ENCODE peak calls at places on chromosomes 7 and 10, in six cellular contexts. H, U, S, A, Q and V are unnamed samples.

GRCh38 chr7:79051915-79052314 is 401.6 kb downstream of the MAGI2 start:
- DNase-seq in H (no peak), S (no peak), A (no peak), Q (no peak), U (no peak), V (no peak)

GRCh38 chr10:34811968-34812514 is 3.1 kb downstream of the PARD3 start:
- DNase-seq in Q (no peak), S (no peak), U (no peak), A (no peak), H (no peak), V (no peak)

GRCh38 chr10:69645296-69645665 is 15.2 kb downstream of the FAM241B start:
- DNase-seq in Q (no peak), U (no peak), A (no peak), H (no peak), S (no peak), V (no peak)

GRCh38 chr7:40843338-40844026 is 708.7 kb downstream of the SUGCT start:
- DNase-seq in S (no peak), Q (no peak), U (no peak), A (no peak), H (no peak), V (no peak)

GRCh38 chr10:101466016-101466912 is 112.3 kb downstream of the BTRC start:
- DNase-seq in Q (no peak), H (no peak), U (no peak), S (no peak), A (no peak), V (no peak)

GRCh38 chr10:77939561-77940001 is 13.0 kb upstream of the DLG5 start:
- DNase-seq in A (no peak), U (no peak), Q (no peak), H (peak; percentile 10), S (no peak), V (no peak)

GRCh38 chr7:79982151-79982770 is 152.4 kb upstream of the GNAI1 start:
- DNase-seq in H (no peak), S (peak; percentile 32), A (no peak), Q (no peak), U (no peak), V (no peak)

GRCh38 chr10:74189999-74190421 is 39.0 kb downstream of the ADK start:
- DNase-seq in A (peak; percentile 49), H (peak; percentile 32), Q (peak; percentile 69), S (peak; percentile 64), U (no peak), V (peak; percentile 88)

GRCh38 chr7:517848-518629 is 1.6 kb downstream of the PDGFA start:
- DNase-seq in Q (no peak), A (no peak), H (no peak), S (peak; percentile 46), U (peak; percentile 51), V (no peak)

GRCh38 chr10:72254891-72255568 is 18.7 kb upstream of the DDIT4 start:
- DNase-seq in H (peak; percentile 82), Q (no peak), U (peak; percentile 94), A (no peak), S (peak; percentile 52), V (peak; percentile 87)
- TF ChIP-seq POLR2A in H (no peak), Q (no peak), U (peak; percentile 58), A (peak; percentile 69), S (peak; percentile 51), V (peak; percentile 58)

GRCh38 chr7:95874541-95875265 is 102.3 kb downstream of the DYNC1I1 start:
- DNase-seq in A (no peak), U (no peak), S (peak; percentile 94), H (no peak), Q (no peak), V (no peak)
- TF ChIP-seq MYC in A (no peak), U (no peak), S (no peak), H (no peak), Q (no peak), V (no peak)

GRCh38 chr10:76309744-76310441 is 878.5 kb downstream of the LRMDA start:
- DNase-seq in U (no peak), H (no peak), Q (no peak), S (peak; percentile 31), A (no peak), V (no peak)

GRCh38 chr10:76308946-76309529 is 877.6 kb downstream of the LRMDA start:
- DNase-seq in Q (no peak), S (no peak), U (no peak), H (no peak), A (no peak), V (no peak)

GRCh38 chr10:76310681-76311080 is 879.3 kb downstream of the LRMDA start:
- DNase-seq in U (no peak), H (no peak), A (no peak), S (no peak), Q (no peak), V (no peak)

GRCh38 chr10:76315240-76315639 is 883.8 kb downstream of the LRMDA start:
- DNase-seq in S (no peak), H (peak; percentile 13), Q (no peak), U (no peak), A (no peak), V (no peak)

GRCh38 chr10:76311752-76312699 is 880.6 kb downstream of the LRMDA start:
- DNase-seq in Q (peak; percentile 52), A (no peak), U (peak; percentile 58), H (peak; percentile 21), S (peak; percentile 32), V (peak; percentile 62)
- TF ChIP-seq CTCF in Q (peak; percentile 73), A (peak; percentile 46), U (peak; percentile 52), H (peak; percentile 22), S (peak; percentile 39), V (peak; percentile 59)

GRCh38 chr10:87095241-87095945 is 387 bp downstream of the SHLD2 start:
- DNase-seq in H (no peak), Q (peak; percentile 76), S (peak; percentile 85), A (peak; percentile 43), U (peak; percentile 55), V (peak; percentile 91)
- TF ChIP-seq POLR2A in H (peak; percentile 73), Q (peak; percentile 90), S (peak; percentile 70), A (peak; percentile 92), U (peak; percentile 71), V (peak; percentile 40)

DNA sequence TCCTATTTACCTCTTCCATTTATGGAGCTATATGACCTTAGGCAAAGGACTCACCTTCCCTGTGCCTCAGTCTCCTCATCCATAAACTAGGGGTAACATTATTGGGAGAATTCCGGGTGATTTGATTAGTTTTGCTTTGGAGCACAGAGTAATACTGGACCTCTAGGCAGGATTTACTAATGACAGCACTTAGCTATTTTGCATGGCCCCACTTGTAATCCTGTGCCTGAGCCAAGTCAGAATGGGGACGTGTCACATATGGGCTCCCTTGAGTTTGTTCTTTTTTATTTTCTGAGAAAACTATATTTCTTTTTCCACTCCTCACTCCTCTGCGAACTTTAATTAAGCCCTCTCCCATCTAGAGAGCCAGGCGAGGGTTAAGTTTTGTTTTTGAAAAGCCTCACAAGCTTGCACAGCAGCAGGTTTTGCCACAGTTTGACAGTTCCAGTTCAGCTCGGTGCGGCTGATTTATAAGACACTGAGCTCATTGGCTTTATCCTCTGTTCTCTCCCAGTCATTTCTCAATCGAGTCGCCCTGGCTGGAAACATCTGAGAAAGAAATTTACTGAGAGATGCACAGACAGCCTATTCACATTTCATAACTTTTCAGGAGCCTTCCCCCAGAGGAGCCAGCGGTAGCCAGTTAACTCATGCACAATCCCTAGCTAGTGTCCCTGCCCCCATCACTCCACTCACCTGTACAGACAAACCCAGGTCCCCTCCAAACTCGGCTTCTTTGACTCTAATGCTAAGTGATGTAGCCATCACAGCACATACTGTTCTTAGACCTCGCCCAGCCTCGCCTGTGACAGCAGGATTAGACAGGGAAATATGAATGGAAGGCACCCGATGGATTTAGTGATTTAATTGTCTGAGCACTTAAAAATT is 441.9 kb upstream of the NPVF start:
- DNase-seq in H (no peak), U (no peak), S (no peak), A (no peak), Q (no peak), V (no peak)
- TF ChIP-seq MYC in H (no peak), U (no peak), S (no peak), A (no peak), Q (no peak), V (no peak)